ENCODE peak calls at places on chromosomes 16 and 17, in six cellular contexts. One of them, this sample, is unnamed.
A peak's percentile ranks its signal among the peaks of the same experiment; 100 is the strongest.

GRCh38 chr16:20674684-20675487 is 22.6 kb downstream of the ACSM1 start:
- DNase-seq in mucosa of descending colon: peak; percentile 10
- DNase-seq in AG04449: no peak
- DNase-seq in fibroblast of mammary gland: no peak
- DNase-seq in lung: no peak
- DNase-seq in foreskin fibroblast: no peak
- DNase-seq in this sample: no peak

GRCh38 chr16:62978451-62978850 is 942.2 kb upstream of the CDH8 start:
- DNase-seq in mucosa of descending colon: no peak
- DNase-seq in AG04449: no peak
- DNase-seq in fibroblast of mammary gland: no peak
- DNase-seq in lung: no peak
- DNase-seq in foreskin fibroblast: no peak
- DNase-seq in this sample: no peak

GRCh38 chr16:75206749-75207451 is at the start of gene CTRB2:
- DNase-seq in mucosa of descending colon: no peak
- DNase-seq in AG04449: no peak
- DNase-seq in fibroblast of mammary gland: no peak
- DNase-seq in lung: no peak
- DNase-seq in foreskin fibroblast: no peak
- DNase-seq in this sample: no peak

GRCh38 chr16:74862743-74863244 is 88.2 kb upstream of the FA2H start:
- DNase-seq in mucosa of descending colon: peak; percentile 49
- DNase-seq in AG04449: no peak
- DNase-seq in fibroblast of mammary gland: peak; percentile 54
- DNase-seq in lung: no peak
- DNase-seq in foreskin fibroblast: peak; percentile 16
- DNase-seq in this sample: no peak

GRCh38 chr17:37790153-37790552 is 45.3 kb upstream of the HNF1B start:
- DNase-seq in mucosa of descending colon: no peak
- DNase-seq in AG04449: no peak
- DNase-seq in fibroblast of mammary gland: no peak
- DNase-seq in lung: no peak
- DNase-seq in foreskin fibroblast: no peak
- DNase-seq in this sample: peak; percentile 10

GRCh38 chr16:71428883-71429282 is 13.0 kb downstream of the TLE7 start:
- DNase-seq in mucosa of descending colon: no peak
- DNase-seq in AG04449: no peak
- DNase-seq in fibroblast of mammary gland: no peak
- DNase-seq in lung: no peak
- DNase-seq in foreskin fibroblast: no peak
- DNase-seq in this sample: no peak

GRCh38 chr17:58306131-58306951 is 22.3 kb downstream of the TSPOAP1 start:
- DNase-seq in mucosa of descending colon: no peak
- DNase-seq in AG04449: no peak
- DNase-seq in fibroblast of mammary gland: no peak
- DNase-seq in lung: peak; percentile 10
- DNase-seq in foreskin fibroblast: no peak
- DNase-seq in this sample: no peak

GRCh38 chr17:6591599-6592158 is 35.3 kb upstream of the PITPNM3 start:
- DNase-seq in mucosa of descending colon: no peak
- DNase-seq in AG04449: peak; percentile 52
- DNase-seq in fibroblast of mammary gland: peak; percentile 96
- DNase-seq in lung: no peak
- DNase-seq in foreskin fibroblast: peak; percentile 96
- DNase-seq in this sample: no peak

GRCh38 chr16:10266809-10267208 is 84.6 kb upstream of the GRIN2A start:
- DNase-seq in mucosa of descending colon: no peak
- DNase-seq in AG04449: no peak
- DNase-seq in fibroblast of mammary gland: no peak
- DNase-seq in lung: no peak
- DNase-seq in foreskin fibroblast: no peak
- DNase-seq in this sample: no peak

GRCh38 chr17:36928450-36929125 is 8.7 kb upstream of the LHX1 start:
- DNase-seq in mucosa of descending colon: no peak
- DNase-seq in AG04449: no peak
- DNase-seq in fibroblast of mammary gland: no peak
- DNase-seq in lung: no peak
- DNase-seq in foreskin fibroblast: no peak
- DNase-seq in this sample: no peak

GRCh38 chr17:79616801-79617200 is 6.0 kb upstream of the RBFOX3 start:
- DNase-seq in mucosa of descending colon: no peak
- DNase-seq in AG04449: no peak
- DNase-seq in fibroblast of mammary gland: no peak
- DNase-seq in lung: no peak
- DNase-seq in foreskin fibroblast: no peak
- DNase-seq in this sample: no peak

GRCh38 chr17:33481652-33482051 is 188.6 kb upstream of the ASIC2 start:
- DNase-seq in mucosa of descending colon: no peak
- DNase-seq in AG04449: no peak
- DNase-seq in fibroblast of mammary gland: no peak
- DNase-seq in lung: no peak
- DNase-seq in foreskin fibroblast: no peak
- DNase-seq in this sample: no peak

GRCh38 chr17:45433136-45433535 is 466 bp upstream of the ARHGAP27 start:
- DNase-seq in mucosa of descending colon: no peak
- DNase-seq in AG04449: no peak
- DNase-seq in fibroblast of mammary gland: no peak
- DNase-seq in lung: no peak
- DNase-seq in foreskin fibroblast: no peak
- DNase-seq in this sample: no peak

GRCh38 chr17:876272-876671 is 94.1 kb downstream of the MRM3 start:
- DNase-seq in mucosa of descending colon: no peak
- DNase-seq in AG04449: no peak
- DNase-seq in fibroblast of mammary gland: no peak
- DNase-seq in lung: no peak
- DNase-seq in foreskin fibroblast: no peak
- DNase-seq in this sample: no peak

GRCh38 chr16:460787-461186 is 35.3 kb downstream of the RAB11FIP3 start:
- DNase-seq in mucosa of descending colon: no peak
- DNase-seq in AG04449: no peak
- DNase-seq in fibroblast of mammary gland: no peak
- DNase-seq in lung: no peak
- DNase-seq in foreskin fibroblast: no peak
- DNase-seq in this sample: no peak

GRCh38 chr17:57806083-57806830 is 43.6 kb downstream of the MRPS23 start:
- DNase-seq in mucosa of descending colon: no peak
- DNase-seq in AG04449: no peak
- DNase-seq in fibroblast of mammary gland: no peak
- DNase-seq in lung: no peak
- DNase-seq in foreskin fibroblast: no peak
- DNase-seq in this sample: no peak

GRCh38 chr16:84294196-84295142 is at the start of gene WFDC1:
- DNase-seq in mucosa of descending colon: peak; percentile 32
- DNase-seq in AG04449: no peak
- DNase-seq in fibroblast of mammary gland: no peak
- DNase-seq in lung: no peak
- DNase-seq in foreskin fibroblast: peak; percentile 29
- DNase-seq in this sample: no peak

GRCh38 chr17:75219815-75220214 is 14.3 kb downstream of the NUP85 start:
- DNase-seq in mucosa of descending colon: no peak
- DNase-seq in AG04449: no peak
- DNase-seq in fibroblast of mammary gland: no peak
- DNase-seq in lung: no peak
- DNase-seq in foreskin fibroblast: no peak
- DNase-seq in this sample: no peak

GRCh38 chr16:72974142-72974769 is 73.7 kb downstream of the ZFHX3 start:
- DNase-seq in mucosa of descending colon: peak; percentile 33
- DNase-seq in AG04449: no peak
- DNase-seq in fibroblast of mammary gland: no peak
- DNase-seq in lung: no peak
- DNase-seq in foreskin fibroblast: no peak
- DNase-seq in this sample: no peak

GRCh38 chr16:71670537-71670936 is 44.6 kb downstream of the MARVELD3 start:
- DNase-seq in mucosa of descending colon: no peak
- DNase-seq in AG04449: no peak
- DNase-seq in fibroblast of mammary gland: no peak
- DNase-seq in lung: no peak
- DNase-seq in foreskin fibroblast: no peak
- DNase-seq in this sample: no peak

GRCh38 chr17:75511610-75512575 is 3.4 kb downstream of the CASKIN2 start:
- DNase-seq in mucosa of descending colon: peak; percentile 51
- DNase-seq in AG04449: no peak
- DNase-seq in fibroblast of mammary gland: no peak
- DNase-seq in lung: peak; percentile 84
- DNase-seq in foreskin fibroblast: no peak
- DNase-seq in this sample: no peak

GRCh38 chr16:69323428-69323827 is 7.0 kb downstream of the PDF start:
- DNase-seq in mucosa of descending colon: no peak
- DNase-seq in AG04449: no peak
- DNase-seq in fibroblast of mammary gland: no peak
- DNase-seq in lung: no peak
- DNase-seq in foreskin fibroblast: no peak
- DNase-seq in this sample: no peak

GRCh38 chr17:7238418-7239090 is 703 bp downstream of the PHF23 start:
- DNase-seq in mucosa of descending colon: no peak
- DNase-seq in AG04449: no peak
- DNase-seq in fibroblast of mammary gland: no peak
- DNase-seq in lung: no peak
- DNase-seq in foreskin fibroblast: peak; percentile 36
- DNase-seq in this sample: no peak

GRCh38 chr16:50742521-50743150 is 750 bp downstream of the CYLD start:
- DNase-seq in mucosa of descending colon: peak; percentile 47
- DNase-seq in AG04449: no peak
- DNase-seq in fibroblast of mammary gland: peak; percentile 52
- DNase-seq in lung: no peak
- DNase-seq in foreskin fibroblast: peak; percentile 67
- DNase-seq in this sample: no peak

GRCh38 chr16:11748404-11749254 is 6.0 kb upstream of the TXNDC11 start:
- DNase-seq in mucosa of descending colon: peak; percentile 69
- DNase-seq in AG04449: no peak
- DNase-seq in fibroblast of mammary gland: no peak
- DNase-seq in lung: no peak
- DNase-seq in foreskin fibroblast: no peak
- DNase-seq in this sample: no peak

GRCh38 chr16:85148959-85149358 is 36.7 kb upstream of the CIBAR2 start:
- DNase-seq in mucosa of descending colon: no peak
- DNase-seq in AG04449: no peak
- DNase-seq in fibroblast of mammary gland: peak; percentile 44
- DNase-seq in lung: no peak
- DNase-seq in foreskin fibroblast: no peak
- DNase-seq in this sample: no peak

GRCh38 chr16:66517586-66518263 is 32.2 kb downstream of the TK2 start:
- DNase-seq in mucosa of descending colon: no peak
- DNase-seq in AG04449: no peak
- DNase-seq in fibroblast of mammary gland: no peak
- DNase-seq in lung: no peak
- DNase-seq in foreskin fibroblast: no peak
- DNase-seq in this sample: no peak

GRCh38 chr17:10156579-10157488 is 41.6 kb downstream of the GAS7 start:
- DNase-seq in mucosa of descending colon: peak; percentile 53
- DNase-seq in AG04449: no peak
- DNase-seq in fibroblast of mammary gland: no peak
- DNase-seq in lung: peak; percentile 57
- DNase-seq in foreskin fibroblast: no peak
- DNase-seq in this sample: no peak

GRCh38 chr17:36900130-36900590 is 37.1 kb upstream of the LHX1 start:
- DNase-seq in mucosa of descending colon: no peak
- DNase-seq in AG04449: no peak
- DNase-seq in fibroblast of mammary gland: no peak
- DNase-seq in lung: no peak
- DNase-seq in foreskin fibroblast: no peak
- DNase-seq in this sample: no peak

GRCh38 chr16:47475786-47476185 is 14.7 kb downstream of the PHKB start:
- DNase-seq in mucosa of descending colon: no peak
- DNase-seq in AG04449: peak; percentile 16
- DNase-seq in fibroblast of mammary gland: peak; percentile 8
- DNase-seq in lung: no peak
- DNase-seq in foreskin fibroblast: peak; percentile 4
- DNase-seq in this sample: no peak

GRCh38 chr17:76535788-76536510 is 1.6 kb downstream of the CYGB start:
- DNase-seq in mucosa of descending colon: no peak
- DNase-seq in AG04449: no peak
- DNase-seq in fibroblast of mammary gland: no peak
- DNase-seq in lung: no peak
- DNase-seq in foreskin fibroblast: no peak
- DNase-seq in this sample: no peak

GRCh38 chr16:11233727-11234376 is 22.2 kb downstream of the SOCS1 start:
- DNase-seq in mucosa of descending colon: no peak
- DNase-seq in AG04449: no peak
- DNase-seq in fibroblast of mammary gland: no peak
- DNase-seq in lung: no peak
- DNase-seq in foreskin fibroblast: no peak
- DNase-seq in this sample: no peak

GRCh38 chr17:49342575-49342936 is 19.5 kb downstream of the ZNF652 start:
- DNase-seq in mucosa of descending colon: no peak
- DNase-seq in AG04449: no peak
- DNase-seq in fibroblast of mammary gland: no peak
- DNase-seq in lung: no peak
- DNase-seq in foreskin fibroblast: no peak
- DNase-seq in this sample: no peak

GRCh38 chr16:78286076-78286475 is 186.6 kb downstream of the WWOX start:
- DNase-seq in mucosa of descending colon: no peak
- DNase-seq in AG04449: no peak
- DNase-seq in fibroblast of mammary gland: no peak
- DNase-seq in lung: no peak
- DNase-seq in foreskin fibroblast: no peak
- DNase-seq in this sample: no peak

GRCh38 chr17:16259926-16260325 is 42.9 kb downstream of the PIGL start:
- DNase-seq in mucosa of descending colon: no peak
- DNase-seq in AG04449: no peak
- DNase-seq in fibroblast of mammary gland: no peak
- DNase-seq in lung: no peak
- DNase-seq in foreskin fibroblast: no peak
- DNase-seq in this sample: no peak

GRCh38 chr17:48293319-48294192 is 136.5 kb downstream of the SKAP1 start:
- DNase-seq in mucosa of descending colon: no peak
- DNase-seq in AG04449: no peak
- DNase-seq in fibroblast of mammary gland: no peak
- DNase-seq in lung: no peak
- DNase-seq in foreskin fibroblast: no peak
- DNase-seq in this sample: no peak
- H3K4me3 ChIP-seq in mucosa of descending colon: no peak overlapping the region
- H3K4me3 ChIP-seq in AG04449: no peak overlapping the region
- H3K4me3 ChIP-seq in fibroblast of mammary gland: no peak overlapping the region
- H3K4me3 ChIP-seq in lung: no peak overlapping the region
- H3K4me3 ChIP-seq in foreskin fibroblast: no peak overlapping the region
- H3K4me3 ChIP-seq in this sample: no peak overlapping the region

GRCh38 chr17:64357191-64357981 is 33.3 kb downstream of the PECAM1 start:
- DNase-seq in mucosa of descending colon: peak; percentile 40
- DNase-seq in AG04449: peak; percentile 85
- DNase-seq in fibroblast of mammary gland: peak; percentile 100
- DNase-seq in lung: no peak
- DNase-seq in foreskin fibroblast: peak; percentile 99
- DNase-seq in this sample: no peak
- TF ChIP-seq CTCF in mucosa of descending colon: no peak
- TF ChIP-seq CTCF in AG04449: no peak
- TF ChIP-seq CTCF in fibroblast of mammary gland: peak; percentile 28
- TF ChIP-seq CTCF in lung: no peak
- TF ChIP-seq CTCF in foreskin fibroblast: no peak
- TF ChIP-seq CTCF in this sample: peak; percentile 3

GRCh38 chr17:82528484-82529265 is 9.1 kb downstream of the FOXK2 start:
- DNase-seq in mucosa of descending colon: peak; percentile 67
- DNase-seq in AG04449: no peak
- DNase-seq in fibroblast of mammary gland: peak; percentile 60
- DNase-seq in lung: peak; percentile 53
- DNase-seq in foreskin fibroblast: peak; percentile 66
- DNase-seq in this sample: no peak
- H3K4me3 ChIP-seq in mucosa of descending colon: no peak overlapping the region
- H3K4me3 ChIP-seq in AG04449: no peak overlapping the region
- H3K4me3 ChIP-seq in fibroblast of mammary gland: no peak overlapping the region
- H3K4me3 ChIP-seq in lung: no peak overlapping the region
- H3K4me3 ChIP-seq in foreskin fibroblast: no peak overlapping the region
- H3K4me3 ChIP-seq in this sample: no peak overlapping the region

GRCh38 chr16:68235882-68236803 is at the start of gene ESRP2:
- DNase-seq in mucosa of descending colon: peak; percentile 91
- DNase-seq in AG04449: no peak
- DNase-seq in fibroblast of mammary gland: no peak
- DNase-seq in lung: peak; percentile 86
- DNase-seq in foreskin fibroblast: no peak
- DNase-seq in this sample: no peak
- TF ChIP-seq CTCF in mucosa of descending colon: no peak
- TF ChIP-seq CTCF in AG04449: no peak
- TF ChIP-seq CTCF in fibroblast of mammary gland: no peak
- TF ChIP-seq CTCF in lung: no peak
- TF ChIP-seq CTCF in foreskin fibroblast: no peak
- TF ChIP-seq CTCF in this sample: no peak

This sample was measured in retinal pigment epithelial cell.